ENCODE peak calls at places on chromosomes 16 and 17, in six cellular contexts. One of them, this sample, is unnamed.
A peak's percentile ranks its signal among the peaks of the same experiment; 100 is the strongest.

GRCh38 chr16:11133344-11133921 is 122.6 kb downstream of the SOCS1 start:
- DNase-seq in glutamatergic neuron: no peak
- DNase-seq in GM20000: no peak
- DNase-seq in NCI-H1048: no peak
- DNase-seq in NCI-H774: no peak
- DNase-seq in HFFc6: peak; percentile 94
- DNase-seq in this sample: no peak

GRCh38 chr16:3536271-3536671 is 35.5 kb downstream of the CLUAP1 start:
- DNase-seq in NCI-H1048: no peak
- DNase-seq in HFFc6: peak; percentile 45
- DNase-seq in GM20000: no peak
- DNase-seq in glutamatergic neuron: no peak
- DNase-seq in NCI-H774: no peak
- DNase-seq in this sample: no peak

GRCh38 chr16:1900452-1900774 is 17.8 kb downstream of the HS3ST6 start:
- DNase-seq in NCI-H1048: no peak
- DNase-seq in GM20000: no peak
- DNase-seq in glutamatergic neuron: no peak
- DNase-seq in NCI-H774: no peak
- DNase-seq in HFFc6: no peak
- DNase-seq in this sample: peak; percentile 98

GRCh38 chr17:6394055-6394454 is 40.9 kb downstream of the AIPL1 start:
- DNase-seq in HFFc6: no peak
- DNase-seq in GM20000: no peak
- DNase-seq in NCI-H774: no peak
- DNase-seq in glutamatergic neuron: no peak
- DNase-seq in NCI-H1048: no peak
- DNase-seq in this sample: no peak

GRCh38 chr17:47096343-47096742 is 92.8 kb downstream of the CDC27 start:
- DNase-seq in NCI-H774: no peak
- DNase-seq in GM20000: no peak
- DNase-seq in HFFc6: no peak
- DNase-seq in glutamatergic neuron: no peak
- DNase-seq in NCI-H1048: no peak
- DNase-seq in this sample: no peak

GRCh38 chr16:67474551-67474950 is 6.4 kb downstream of the ATP6V0D1 start:
- DNase-seq in NCI-H1048: no peak
- DNase-seq in NCI-H774: no peak
- DNase-seq in glutamatergic neuron: no peak
- DNase-seq in GM20000: no peak
- DNase-seq in HFFc6: no peak
- DNase-seq in this sample: no peak

GRCh38 chr16:11056989-11057645 is 112.8 kb downstream of the CLEC16A start:
- DNase-seq in HFFc6: no peak
- DNase-seq in NCI-H774: no peak
- DNase-seq in GM20000: no peak
- DNase-seq in NCI-H1048: no peak
- DNase-seq in glutamatergic neuron: no peak
- DNase-seq in this sample: no peak

GRCh38 chr16:27314986-27315332 is 1.2 kb downstream of the IL4R start:
- DNase-seq in HFFc6: no peak
- DNase-seq in glutamatergic neuron: no peak
- DNase-seq in NCI-H1048: no peak
- DNase-seq in GM20000: no peak
- DNase-seq in NCI-H774: no peak
- DNase-seq in this sample: no peak